ENCODE peak calls at places on chromosomes 3 and 15, in seven cellular contexts. B is lower leg skin, F is HepG2, J is body of pancreas, X is A549, R is transverse colon, O is stomach. G is an unnamed sample.

GRCh38 chr3:119627461-119627860 is 29.8 kb downstream of the PLA1A start:
- DNase-seq in F (no peak), B (no peak), O (no peak), J (no peak), X (no peak), R (peak), G (no peak)

GRCh38 chr3:100042144-100042543 is 72.2 kb downstream of the FILIP1L start:
- DNase-seq in O (no peak), B (no peak), F (no peak), X (peak), J (no peak), R (no peak), G (no peak)

GRCh38 chr3:41299036-41299435 is 99.7 kb downstream of the CTNNB1 start:
- DNase-seq in B (no peak), O (no peak), J (no peak), R (no peak), X (no peak), F (no peak), G (no peak)

GRCh38 chr3:30694668-30695067 is 88.3 kb downstream of the TGFBR2 start:
- DNase-seq in R (no peak), B (no peak), X (no peak), F (no peak), O (no peak), J (no peak), G (no peak)

GRCh38 chr15:78419331-78419730 is 18.7 kb upstream of the IREB2 start:
- DNase-seq in F (no peak), B (peak), R (no peak), O (no peak), J (no peak), X (no peak), G (no peak)

GRCh38 chr15:79394231-79394630 is 37.9 kb upstream of the MINAR1 start:
- DNase-seq in O (no peak), X (no peak), J (no peak), B (no peak), R (no peak), F (no peak), G (no peak)

GRCh38 chr15:73902121-73903020 is 23.9 kb upstream of the LOXL1 start:
- DNase-seq in O (no peak), R (no peak), J (no peak), B (no peak), X (no peak), F (no peak), G (no peak)

GRCh38 chr15:96337354-96337990 is 7.0 kb downstream of the NR2F2 start:
- DNase-seq in X (no peak), R (peak), B (no peak), O (no peak), F (peak), J (no peak), G (no peak)

GRCh38 chr15:100464895-100465294 is 63.9 kb downstream of the CERS3 start:
- DNase-seq in J (no peak), F (no peak), R (no peak), X (no peak), B (no peak), O (no peak), G (no peak)

GRCh38 chr15:62121273-62122015 is 43.6 kb downstream of the C2CD4B start:
- DNase-seq in O (no peak), J (no peak), B (no peak), X (no peak), R (no peak), F (no peak), G (no peak)

GRCh38 chr3:48222616-48223513 is at the start of gene CAMP:
- DNase-seq in F (peak), X (peak), J (peak), R (peak), O (peak), B (peak), G (no peak)

GRCh38 chr15:45253330-45253729 is 1.3 kb downstream of the SLC28A2 start:
- DNase-seq in B (no peak), X (no peak), J (no peak), R (no peak), O (no peak), F (no peak), G (no peak)

GRCh38 chr3:43769471-43770425 is 79.0 kb downstream of the ABHD5 start:
- DNase-seq in F (peak), J (peak), R (peak), B (peak), O (peak), X (peak), G (peak)
- TF ChIP-seq POLR2A in F (no peak), J (no peak), R (no peak), B (no peak), O (no peak), X (no peak), G (no peak)

DNA sequence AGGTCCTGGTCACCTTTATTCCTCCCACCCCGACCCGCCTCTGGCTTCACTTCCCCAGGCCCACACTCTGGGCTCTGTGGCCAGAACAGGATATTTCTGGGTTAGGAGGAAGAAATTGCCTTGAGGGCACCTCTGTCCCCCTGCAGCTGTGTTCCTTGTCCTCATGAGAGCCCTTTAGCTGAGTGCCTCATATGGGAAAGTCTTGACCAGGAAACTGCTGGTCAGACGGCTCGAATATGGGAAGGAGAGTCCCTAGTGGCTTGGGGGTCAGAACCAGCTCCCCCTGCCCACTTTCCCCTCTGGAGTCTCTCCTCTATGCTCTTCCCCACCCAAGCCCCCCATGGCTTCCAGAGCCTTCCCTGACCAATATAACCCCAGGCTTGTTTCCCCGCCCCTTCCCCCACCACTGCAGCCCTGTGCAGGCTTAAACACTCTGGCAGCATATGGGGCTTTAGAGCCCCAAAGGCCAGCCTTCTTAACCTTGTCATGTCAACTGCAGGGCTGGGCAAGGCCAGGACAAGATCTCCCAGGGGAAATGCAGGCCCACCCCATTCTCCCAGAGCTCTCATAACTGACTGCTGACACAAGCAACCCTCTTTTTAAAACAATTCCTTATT is 36.4 kb downstream of the SEC22C start:
- DNase-seq in O (no peak), R (no peak), X (no peak), F (no peak), J (no peak), B (peak), G (no peak)
- TF ChIP-seq CTCF in O (no peak), R (no peak), X (no peak), F (no peak), J (no peak), B (no peak), G (no peak)

GRCh38 chr3:97885931-97886824 is 64.4 kb downstream of the CRYBG3 start:
- DNase-seq in F (no peak), X (no peak), J (no peak), B (no peak), R (no peak), O (no peak), G (no peak)
- TF ChIP-seq POLR2A in F (no peak), X (no peak), J (no peak), B (no peak), R (no peak), O (no peak), G (no peak)

GRCh38 chr3:188241883-188242282 is 87.9 kb downstream of the LPP start:
- DNase-seq in R (no peak), F (no peak), J (no peak), X (no peak), B (no peak), O (no peak), G (peak)

GRCh38 chr3:188239035-188239434 is 85.1 kb downstream of the LPP start:
- DNase-seq in X (no peak), R (no peak), B (no peak), F (no peak), O (no peak), J (no peak), G (no peak)

GRCh38 chr3:188241072-188241471 is 87.1 kb downstream of the LPP start:
- DNase-seq in B (no peak), F (no peak), R (no peak), X (peak), J (no peak), O (no peak), G (peak)

GRCh38 chr3:188240189-188240981 is 86.4 kb downstream of the LPP start:
- DNase-seq in R (no peak), F (no peak), B (no peak), O (no peak), J (no peak), X (peak), G (peak)

DNA sequence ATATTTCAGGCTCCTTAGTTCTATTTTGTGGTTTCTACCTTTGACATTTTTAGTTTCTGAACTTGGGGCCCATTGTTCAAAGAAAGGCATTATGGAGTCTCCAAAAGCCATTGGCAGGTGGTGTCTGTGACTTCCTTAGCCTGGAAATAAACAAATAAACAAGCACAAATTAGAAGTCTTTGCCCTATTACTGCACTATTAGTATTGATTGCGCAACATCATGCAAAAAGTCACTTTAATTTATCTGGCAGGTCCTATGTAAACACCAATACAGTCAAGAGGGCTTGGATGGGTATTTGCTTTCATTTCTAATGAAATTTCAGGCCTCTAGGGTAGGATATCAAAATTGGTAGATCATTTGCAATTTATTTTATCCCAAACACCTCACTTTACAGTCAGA is 85.6 kb downstream of the LPP start:
- DNase-seq in O (no peak), R (no peak), X (no peak), F (no peak), J (no peak), B (no peak), G (no peak)
- TF ChIP-seq CTCF in O (no peak), R (no peak), X (no peak), F (no peak), J (no peak), B (no peak), G (no peak)

GRCh38 chr3:72152551-72153476 is 367.9 kb upstream of the PROK2 start:
- DNase-seq in B (no peak), O (peak), F (peak), X (peak), J (peak), R (peak), G (peak)
- TF ChIP-seq POLR2A in B (no peak), O (no peak), F (peak), X (no peak), J (no peak), R (peak), G (no peak)

DNA sequence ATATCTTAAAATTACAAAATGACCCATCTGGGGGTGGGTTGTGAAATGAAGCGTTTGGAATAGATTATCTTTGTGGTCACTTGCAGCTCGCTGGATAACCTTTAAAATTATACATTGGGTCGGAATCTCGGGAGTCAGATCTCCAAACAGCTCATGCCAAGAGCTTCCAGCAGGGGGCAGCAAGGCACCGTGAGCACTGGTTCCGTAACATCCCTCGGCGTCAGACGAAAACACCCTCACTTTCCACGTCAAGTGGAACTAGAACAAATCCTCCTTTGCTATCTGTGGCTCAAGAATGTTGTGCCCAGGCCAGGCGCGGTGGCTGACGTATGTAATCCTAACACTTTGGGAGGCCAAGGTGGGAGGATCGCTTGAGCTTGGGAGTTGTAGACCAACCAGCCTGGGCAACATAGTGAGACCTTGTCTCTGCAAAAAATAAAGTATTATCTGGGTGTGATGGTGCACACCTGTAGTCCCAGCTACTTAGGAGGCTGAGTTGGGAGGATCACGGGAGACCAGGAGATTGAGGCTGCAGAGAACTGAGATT is 31.1 kb downstream of the UMPS start:
- DNase-seq in X (peak), O (peak), F (peak), J (peak), B (peak), R (peak), G (peak)
- TF ChIP-seq CTCF in X (peak), O (peak), F (peak), J (peak), B (no peak), R (peak), G (peak)

DNA sequence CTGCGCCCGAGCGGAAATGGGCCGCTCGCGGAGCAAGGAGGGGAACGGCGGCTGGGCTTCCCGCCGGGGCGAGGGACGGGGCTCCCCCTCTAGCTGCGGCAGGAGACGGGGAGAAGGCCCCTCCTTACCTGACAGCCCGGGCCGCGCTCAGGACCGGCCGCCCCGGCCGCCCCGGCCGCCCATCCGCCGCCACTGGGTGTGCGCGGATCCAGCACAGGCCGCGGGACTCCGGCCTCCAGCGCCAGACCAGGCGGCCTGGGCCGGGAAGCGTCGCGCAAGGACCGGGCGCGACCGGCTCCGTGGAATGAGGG is 296 bp downstream of the TPRA1 start:
- DNase-seq in J (no peak), X (no peak), B (no peak), R (peak), O (no peak), F (no peak), G (no peak)
- TF ChIP-seq POLR2A in J (peak), X (no peak), B (no peak), R (peak), O (no peak), F (no peak), G (no peak)

GRCh38 chr3:139934557-139935070 is 371 bp upstream of the CLSTN2 start:
- DNase-seq in X (peak), O (no peak), B (peak), R (peak), J (peak), F (no peak), G (peak)
- TF ChIP-seq CTCF in X (no peak), O (no peak), B (no peak), R (no peak), J (peak), F (peak), G (no peak)